ENCODE peak calls at places on chromosome 18, in five cellular contexts. U, Q, X, K and S are unnamed samples. For H3K4me1, the result is how much of the 10 kb centered on the place peaks cover.

GRCh38 chr18:25832008-25832604 is 258.3 kb downstream of the SS18 start:
- DNase-seq in U (peak), Q (peak), X (peak), K (peak), S (peak)

GRCh38 chr18:34153711-34154110 is 71.0 kb downstream of the NOL4 start:
- DNase-seq in U (no peak), Q (no peak), X (peak), K (peak), S (no peak)

GRCh38 chr18:22210331-22210754 is 41.0 kb downstream of the GATA6 start:
- DNase-seq in U (no peak), Q (no peak), X (peak), K (peak), S (no peak)

GRCh38 chr18:21763846-21764646 is 23.5 kb downstream of the MIB1 start:
- DNase-seq in U (no peak), Q (no peak), X (peak), K (no peak), S (no peak)

GRCh38 chr18:50009772-50010171 is 185.2 kb downstream of the MYO5B start:
- DNase-seq in U (peak), Q (peak), X (peak), K (peak), S (peak)

GRCh38 chr18:55856679-55857078 is 268.7 kb upstream of the TCF4 start:
- DNase-seq in U (no peak), Q (no peak), X (no peak), K (no peak), S (no peak)

GRCh38 chr18:73827801-73828200 is 319.8 kb downstream of the FBXO15 start:
- DNase-seq in U (no peak), Q (no peak), X (peak), K (peak), S (no peak)

GRCh38 chr18:34342960-34343359 is 118.2 kb upstream of the NOL4 start:
- DNase-seq in U (no peak), Q (no peak), X (peak), K (peak), S (no peak)

GRCh38 chr18:33210575-33211189 is 229.8 kb downstream of the CCDC178 start:
- DNase-seq in U (no peak), Q (peak), X (peak), K (peak), S (no peak)

GRCh38 chr18:72672364-72673151 is 128.4 kb upstream of the CBLN2 start:
- DNase-seq in U (peak), Q (peak), X (peak), K (peak), S (no peak)

GRCh38 chr18:67232406-67232805 is 284.1 kb downstream of the DSEL start:
- DNase-seq in U (no peak), Q (no peak), X (peak), K (peak), S (no peak)

GRCh38 chr18:46657115-46657955 is at the start of gene LOXHD1:
- DNase-seq in U (no peak), Q (no peak), X (no peak), K (no peak), S (no peak)

GRCh38 chr18:51054764-51055163 is 24.8 kb downstream of the SMAD4 start:
- DNase-seq in U (no peak), Q (no peak), X (peak), K (peak), S (no peak)

GRCh38 chr18:22348521-22349316 is 69.0 kb downstream of the CTAGE1 start:
- DNase-seq in U (no peak), Q (peak), X (peak), K (peak), S (peak)

GRCh38 chr18:13562494-13563029 is 163.8 kb downstream of the FAM210A start:
- DNase-seq in U (no peak), Q (no peak), X (no peak), K (no peak), S (no peak)

GRCh38 chr18:70154591-70155194 is 50.8 kb downstream of the RTTN start:
- DNase-seq in U (no peak), Q (no peak), X (peak), K (peak), S (no peak)

GRCh38 chr18:59056706-59057492 is 82.8 kb upstream of the SEC11C start:
- DNase-seq in U (peak), Q (peak), X (peak), K (peak), S (peak)

GRCh38 chr18:25349926-25350560 is 1.9 kb downstream of the ZNF521 start:
- DNase-seq in U (peak), Q (peak), X (peak), K (peak), S (peak)

GRCh38 chr18:25726278-25726677 is 364.1 kb downstream of the SS18 start:
- DNase-seq in U (no peak), Q (no peak), X (peak), K (peak), S (no peak)

GRCh38 chr18:67043276-67043675 is 439.4 kb upstream of the CDH19 start:
- DNase-seq in U (no peak), Q (no peak), X (no peak), K (no peak), S (no peak)

GRCh38 chr18:36337679-36338419 is 40.3 kb downstream of the FHOD3 start:
- DNase-seq in U (no peak), Q (no peak), X (no peak), K (no peak), S (no peak)

GRCh38 chr18:36130039-36130831 is 536 bp downstream of the ELP2 start:
- DNase-seq in U (peak), Q (no peak), X (peak), K (no peak), S (no peak)

GRCh38 chr18:56575819-56576663 is 62.4 kb downstream of the TXNL1 start:
- DNase-seq in U (peak), Q (peak), X (peak), K (peak), S (no peak)

GRCh38 chr18:45889419-45890059 is 64.1 kb downstream of the SIGLEC15 start:
- DNase-seq in U (no peak), Q (no peak), X (no peak), K (no peak), S (no peak)

GRCh38 chr18:68909579-68909978 is 111.7 kb downstream of the CCDC102B start:
- DNase-seq in U (no peak), Q (no peak), X (no peak), K (no peak), S (no peak)

GRCh38 chr18:40687401-40687800 is 1267.6 kb upstream of the PIK3C3 start:
- DNase-seq in U (no peak), Q (no peak), X (no peak), K (peak), S (no peak)

GRCh38 chr18:39199231-39199855 is 1633.7 kb upstream of the CELF4 start:
- DNase-seq in U (no peak), Q (no peak), X (no peak), K (peak), S (no peak)

GRCh38 chr18:45374878-45375630 is 240.2 kb upstream of the SLC14A2 start:
- DNase-seq in U (no peak), Q (no peak), X (no peak), K (no peak), S (no peak)

GRCh38 chr18:57805117-57805516 is 2.0 kb upstream of the ATP8B1 start:
- DNase-seq in U (no peak), Q (no peak), X (no peak), K (no peak), S (no peak)

GRCh38 chr18:57801379-57802165 is 1.5 kb downstream of the ATP8B1 start:
- DNase-seq in U (peak), Q (peak), X (no peak), K (peak), S (no peak)

GRCh38 chr18:57802166-57802868 is 798 bp downstream of the ATP8B1 start:
- DNase-seq in U (peak), Q (peak), X (no peak), K (no peak), S (no peak)

GRCh38 chr18:57803119-57803969 is at the start of gene ATP8B1:
- DNase-seq in U (peak), Q (peak), X (peak), K (peak), S (peak)

GRCh38 chr18:57802869-57803118 is 321 bp downstream of the ATP8B1 start:
- DNase-seq in U (no peak), Q (no peak), X (no peak), K (no peak), S (no peak)
- H3K4me1 ChIP-seq in U (under half), Q (under half), X (under half), K (under half), S (under half)

GRCh38 chr18:4106407-4107033 is 348.6 kb downstream of the DLGAP1 start:
- DNase-seq in U (peak), Q (peak), X (peak), K (peak), S (peak)
- H3K4me3 ChIP-seq in U (no peak), Q (peak), X (no peak), K (no peak), S (no peak)

DNA sequence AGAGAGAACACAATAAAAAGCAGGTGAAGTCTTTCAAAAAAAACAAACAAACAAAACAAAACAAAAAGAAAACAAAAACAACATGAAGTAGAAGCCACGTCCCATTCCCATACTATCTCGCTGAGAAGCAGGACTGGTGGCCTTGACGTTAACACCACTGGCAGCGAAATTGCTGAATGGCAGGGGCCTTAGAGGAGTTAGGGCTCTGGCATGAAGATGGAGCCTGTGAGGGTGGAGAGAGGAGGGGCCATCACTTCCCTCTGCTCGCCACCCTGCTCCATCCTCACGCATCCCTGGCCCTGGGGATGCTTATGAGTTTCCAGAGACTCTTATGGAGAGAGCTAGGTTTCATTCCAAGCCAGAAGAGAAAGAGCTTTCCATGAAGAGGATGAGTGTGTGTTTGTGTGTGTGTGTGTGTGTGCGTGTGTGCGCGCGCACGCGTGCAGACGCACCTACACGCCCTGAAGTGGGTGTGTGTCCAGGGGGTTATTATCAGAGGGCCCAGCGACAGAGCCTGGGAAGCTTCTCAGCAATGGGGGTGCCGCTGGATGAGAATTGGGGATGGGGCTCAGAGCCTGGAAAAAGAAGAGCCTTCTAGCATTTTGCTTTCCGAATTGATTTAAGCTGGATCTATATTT is 20.4 kb upstream of the IMPA2 start:
- DNase-seq in U (no peak), Q (no peak), X (no peak), K (no peak), S (no peak)
- H3K9ac ChIP-seq in U (no peak), Q (no peak), X (no peak), K (no peak), S (no peak)

DNA sequence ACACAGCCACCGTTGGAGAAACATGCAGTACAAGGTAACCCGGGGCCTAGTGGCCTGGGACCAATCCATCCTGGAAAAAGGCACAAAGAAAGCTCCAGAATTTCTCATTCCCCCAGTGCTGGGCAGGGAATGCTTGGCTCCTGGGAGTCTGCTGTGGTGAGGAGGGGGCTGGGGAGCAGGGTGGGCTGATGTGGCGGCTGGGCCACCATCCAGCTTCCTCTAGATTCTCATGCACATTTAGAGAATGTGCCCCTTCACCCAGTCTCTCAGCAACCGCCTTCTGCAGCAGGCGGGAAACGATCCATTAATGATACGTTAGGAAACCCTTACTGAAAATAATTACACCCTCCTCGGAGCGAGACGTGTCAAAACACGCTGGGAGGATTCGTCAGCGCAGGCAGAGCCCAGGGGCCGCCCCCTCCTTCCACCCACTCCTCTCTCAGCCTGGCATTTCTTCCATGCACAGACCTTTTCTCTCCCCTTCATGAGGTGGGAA is 55.9 kb upstream of the SMAD7 start:
- DNase-seq in U (no peak), Q (no peak), X (no peak), K (peak), S (no peak)
- H3K4me1 ChIP-seq in U (under half), Q (under half), X (under half), K (under half), S (under half)

GRCh38 chr18:712401-713134 is at the start of gene ENOSF1:
- DNase-seq in U (peak), Q (peak), X (peak), K (peak), S (peak)

GRCh38 chr18:711330-711692 is 1.1 kb downstream of the ENOSF1 start:
- DNase-seq in U (no peak), Q (peak), X (no peak), K (no peak), S (no peak)

GRCh38 chr18:711693-712400 is 583 bp downstream of the ENOSF1 start:
- DNase-seq in U (peak), Q (peak), X (peak), K (peak), S (peak)

GRCh38 chr18:710418-711300 is 1.8 kb downstream of the ENOSF1 start:
- DNase-seq in U (no peak), Q (no peak), X (no peak), K (no peak), S (no peak)

DNA sequence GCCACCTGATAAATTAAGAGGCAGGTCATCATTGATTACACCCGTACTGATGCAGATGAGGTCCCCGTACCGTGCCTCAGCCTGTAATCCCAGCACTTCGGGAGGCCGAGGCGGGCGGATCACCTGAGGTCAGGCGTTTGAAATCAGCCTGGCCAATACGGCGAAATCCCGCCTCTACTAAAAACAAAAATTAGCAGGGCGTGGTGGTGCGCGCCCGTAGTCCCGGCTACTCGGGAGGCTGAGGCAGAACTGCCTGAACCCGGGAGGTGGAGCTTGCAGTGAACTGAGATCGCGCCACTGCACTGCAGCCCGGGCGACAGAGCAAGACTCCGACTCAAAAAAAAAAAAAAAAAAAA is 683 bp upstream of the ENOSF1 start:
- DNase-seq in U (no peak), Q (no peak), X (no peak), K (no peak), S (no peak)
- H3K4me3 ChIP-seq in U (no peak), Q (peak), X (no peak), K (no peak), S (peak)

GRCh38 chr18:48974304-48975220 is 23.8 kb upstream of the SMAD7 start:
- DNase-seq in U (no peak), Q (peak), X (no peak), K (no peak), S (no peak)
- H3K9ac ChIP-seq in U (peak), Q (no peak), X (peak), K (peak), S (peak)

GRCh38 chr18:5963267-5963666 is 67.9 kb upstream of the TMEM200C start:
- DNase-seq in U (no peak), Q (no peak), X (no peak), K (no peak), S (no peak)

GRCh38 chr18:5964596-5964995 is 69.3 kb upstream of the TMEM200C start:
- DNase-seq in U (no peak), Q (no peak), X (no peak), K (no peak), S (no peak)

GRCh38 chr18:5962362-5962761 is 67.0 kb upstream of the TMEM200C start:
- DNase-seq in U (no peak), Q (no peak), X (no peak), K (peak), S (no peak)

GRCh38 chr18:5964996-5965395 is 69.7 kb upstream of the TMEM200C start:
- DNase-seq in U (no peak), Q (peak), X (no peak), K (no peak), S (no peak)

GRCh38 chr18:5964108-5964507 is 68.8 kb upstream of the TMEM200C start:
- DNase-seq in U (no peak), Q (no peak), X (no peak), K (no peak), S (no peak)
- H3K4me1 ChIP-seq in U (under half), Q (under half), X (under half), K (under half), S (under half)

DNA sequence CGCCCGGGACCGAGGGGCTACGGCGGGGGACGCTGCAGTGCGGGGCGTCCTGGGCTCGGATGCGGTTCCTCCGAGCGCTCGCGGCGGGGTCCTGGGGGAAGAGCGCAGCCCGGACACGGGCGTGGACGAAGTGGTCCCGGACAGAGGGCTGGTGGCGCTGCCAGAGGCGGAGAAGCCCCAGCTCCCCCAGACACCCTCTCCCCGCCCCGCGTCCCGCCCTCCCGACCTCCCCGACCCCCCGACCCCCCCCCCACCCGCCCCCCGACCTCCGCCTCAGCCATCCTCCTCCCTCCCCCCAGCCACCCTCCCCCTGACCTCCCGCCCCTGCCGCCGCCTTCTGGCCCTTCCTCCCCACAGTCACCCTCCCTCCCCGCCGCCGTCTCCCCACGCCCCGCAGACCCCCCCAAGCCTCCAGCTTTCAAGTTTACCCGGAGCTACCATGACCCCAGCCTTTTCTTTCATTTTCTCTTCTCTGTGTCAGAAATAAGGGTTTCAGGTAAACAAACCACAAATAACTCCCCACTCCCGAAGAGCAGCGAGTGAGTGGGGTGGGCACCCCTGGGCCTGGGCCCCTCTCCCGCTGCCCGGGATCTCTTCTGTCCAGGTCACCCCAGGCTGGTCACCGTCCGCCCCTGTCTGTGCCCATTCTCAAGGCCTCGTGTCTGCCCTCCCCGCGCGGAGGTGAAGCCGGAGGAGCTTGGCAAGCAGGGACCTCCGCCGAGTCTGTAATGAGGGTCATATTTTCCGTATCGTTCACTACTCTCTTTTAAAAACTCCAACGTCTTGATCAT is 5.1 kb downstream of the NFATC1 start:
- DNase-seq in U (no peak), Q (peak), X (no peak), K (no peak), S (no peak)
- H3K4me3 ChIP-seq in U (peak), Q (peak), X (peak), K (peak), S (peak)

GRCh38 chr18:31825772-31826171 is 65.1 kb upstream of the SLC25A52 start:
- DNase-seq in U (no peak), Q (peak), X (no peak), K (no peak), S (no peak)
- H3K9ac ChIP-seq in U (no peak), Q (no peak), X (no peak), K (no peak), S (no peak)

DNA sequence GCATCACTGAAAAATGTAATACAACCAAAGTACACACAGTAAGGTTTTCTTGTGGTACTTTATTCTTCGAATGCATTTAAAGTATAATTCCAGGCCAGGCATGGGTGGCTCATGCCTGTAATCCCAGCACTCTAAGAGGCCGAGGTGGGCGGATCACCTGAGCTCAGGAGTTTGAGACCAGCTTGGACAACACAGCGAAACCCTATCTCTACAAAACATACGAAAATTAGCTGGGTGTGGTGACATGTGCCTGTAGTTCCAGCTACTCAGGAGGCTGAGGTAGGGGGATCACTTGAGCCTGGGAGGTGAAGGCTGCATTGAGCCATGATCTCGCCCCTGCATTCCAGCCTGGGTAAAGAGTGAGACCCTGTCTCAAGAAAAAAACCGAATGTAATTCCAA is 3.9 kb upstream of the TTC39C start:
- DNase-seq in U (no peak), Q (no peak), X (no peak), K (no peak), S (no peak)
- H3K4me1 ChIP-seq in U (under half), Q (under half), X (under half), K (under half), S (under half)